ENCODE peak calls at places on chromosome 4, in nine cellular contexts. One of them, this sample, is unnamed.

GRCh38 chr4:3473251-3473942 is 10.3 kb downstream of the DOK7 start:
- DNase-seq in OCI-LY7: no peak
- DNase-seq in K562: no peak
- DNase-seq in NCI-H226: no peak
- DNase-seq in activated naive CD4-positive, alpha-beta T cell: no peak
- DNase-seq in EL: no peak
- DNase-seq in activated CD4-positive, alpha-beta T cell treated with anti-CD3 and anti-CD28 coated beads, Interleukin-2, amount 10 ng/mL, durations not matched to agents 7 days and 5 days: no peak
- DNase-seq in activated B cell treated with CpG ODN at 0.5 μM for 24 hours: no peak
- DNase-seq in NCI-H748 treated with DMSO at 0.1 percent for 48 hours: no peak
- DNase-seq in this sample: no peak

GRCh38 chr4:56908206-56909082 is 744 bp downstream of the REST start:
- DNase-seq in OCI-LY7: peak
- DNase-seq in EL: peak
- DNase-seq in K562: peak
- DNase-seq in activated naive CD4-positive, alpha-beta T cell: peak
- DNase-seq in activated CD4-positive, alpha-beta T cell treated with anti-CD3 and anti-CD28 coated beads, Interleukin-2, amount 10 ng/mL, durations not matched to agents 7 days and 5 days: peak
- DNase-seq in activated B cell treated with CpG ODN at 0.5 μM for 24 hours: peak
- DNase-seq in NCI-H226: peak
- DNase-seq in NCI-H748 treated with DMSO at 0.1 percent for 48 hours: no peak
- DNase-seq in this sample: peak

GRCh38 chr4:154564311-154564710 is 1.5 kb downstream of the FGB start:
- DNase-seq in K562: no peak
- DNase-seq in activated B cell treated with CpG ODN at 0.5 μM for 24 hours: no peak
- DNase-seq in OCI-LY7: no peak
- DNase-seq in NCI-H748 treated with DMSO at 0.1 percent for 48 hours: no peak
- DNase-seq in activated naive CD4-positive, alpha-beta T cell: no peak
- DNase-seq in EL: no peak
- DNase-seq in activated CD4-positive, alpha-beta T cell treated with anti-CD3 and anti-CD28 coated beads, Interleukin-2, amount 10 ng/mL, durations not matched to agents 7 days and 5 days: no peak
- DNase-seq in NCI-H226: no peak
- DNase-seq in this sample: peak

GRCh38 chr4:176436500-176436973 is 116.8 kb downstream of the SPCS3 start:
- DNase-seq in NCI-H226: peak
- DNase-seq in OCI-LY7: peak
- DNase-seq in K562: no peak
- DNase-seq in activated B cell treated with CpG ODN at 0.5 μM for 24 hours: no peak
- DNase-seq in NCI-H748 treated with DMSO at 0.1 percent for 48 hours: no peak
- DNase-seq in EL: peak
- DNase-seq in activated naive CD4-positive, alpha-beta T cell: no peak
- DNase-seq in activated CD4-positive, alpha-beta T cell treated with anti-CD3 and anti-CD28 coated beads, Interleukin-2, amount 10 ng/mL, durations not matched to agents 7 days and 5 days: no peak
- DNase-seq in this sample: peak

GRCh38 chr4:181272427-181272826 is 970.8 kb upstream of the TENM3 start:
- DNase-seq in NCI-H748 treated with DMSO at 0.1 percent for 48 hours: no peak
- DNase-seq in K562: no peak
- DNase-seq in NCI-H226: no peak
- DNase-seq in activated naive CD4-positive, alpha-beta T cell: no peak
- DNase-seq in activated CD4-positive, alpha-beta T cell treated with anti-CD3 and anti-CD28 coated beads, Interleukin-2, amount 10 ng/mL, durations not matched to agents 7 days and 5 days: no peak
- DNase-seq in OCI-LY7: no peak
- DNase-seq in activated B cell treated with CpG ODN at 0.5 μM for 24 hours: no peak
- DNase-seq in EL: no peak
- DNase-seq in this sample: no peak

GRCh38 chr4:70703695-70704332 is 15.5 kb downstream of the UTP3 start:
- DNase-seq in OCI-LY7: peak
- DNase-seq in K562: peak
- DNase-seq in NCI-H748 treated with DMSO at 0.1 percent for 48 hours: peak
- DNase-seq in NCI-H226: no peak
- DNase-seq in activated B cell treated with CpG ODN at 0.5 μM for 24 hours: no peak
- DNase-seq in EL: peak
- DNase-seq in activated naive CD4-positive, alpha-beta T cell: no peak
- DNase-seq in activated CD4-positive, alpha-beta T cell treated with anti-CD3 and anti-CD28 coated beads, Interleukin-2, amount 10 ng/mL, durations not matched to agents 7 days and 5 days: no peak
- DNase-seq in this sample: peak

GRCh38 chr4:94390804-94391410 is 48.3 kb upstream of the HPGDS start:
- DNase-seq in activated B cell treated with CpG ODN at 0.5 μM for 24 hours: no peak
- DNase-seq in NCI-H748 treated with DMSO at 0.1 percent for 48 hours: no peak
- DNase-seq in EL: peak
- DNase-seq in NCI-H226: no peak
- DNase-seq in K562: peak
- DNase-seq in activated naive CD4-positive, alpha-beta T cell: no peak
- DNase-seq in OCI-LY7: peak
- DNase-seq in activated CD4-positive, alpha-beta T cell treated with anti-CD3 and anti-CD28 coated beads, Interleukin-2, amount 10 ng/mL, durations not matched to agents 7 days and 5 days: peak
- DNase-seq in this sample: no peak

GRCh38 chr4:113610542-113610941 is 151.0 kb downstream of the CAMK2D start:
- DNase-seq in NCI-H748 treated with DMSO at 0.1 percent for 48 hours: no peak
- DNase-seq in activated naive CD4-positive, alpha-beta T cell: no peak
- DNase-seq in NCI-H226: no peak
- DNase-seq in K562: no peak
- DNase-seq in OCI-LY7: no peak
- DNase-seq in activated B cell treated with CpG ODN at 0.5 μM for 24 hours: no peak
- DNase-seq in EL: no peak
- DNase-seq in activated CD4-positive, alpha-beta T cell treated with anti-CD3 and anti-CD28 coated beads, Interleukin-2, amount 10 ng/mL, durations not matched to agents 7 days and 5 days: no peak
- DNase-seq in this sample: no peak

GRCh38 chr4:7173821-7174220 is 18.5 kb upstream of the SORCS2 start:
- DNase-seq in activated B cell treated with CpG ODN at 0.5 μM for 24 hours: no peak
- DNase-seq in NCI-H226: no peak
- DNase-seq in NCI-H748 treated with DMSO at 0.1 percent for 48 hours: no peak
- DNase-seq in activated CD4-positive, alpha-beta T cell treated with anti-CD3 and anti-CD28 coated beads, Interleukin-2, amount 10 ng/mL, durations not matched to agents 7 days and 5 days: no peak
- DNase-seq in activated naive CD4-positive, alpha-beta T cell: no peak
- DNase-seq in K562: no peak
- DNase-seq in EL: no peak
- DNase-seq in OCI-LY7: no peak
- DNase-seq in this sample: no peak

GRCh38 chr4:47068986-47069385 is 37.6 kb downstream of the GABRB1 start:
- DNase-seq in NCI-H226: peak
- DNase-seq in activated naive CD4-positive, alpha-beta T cell: no peak
- DNase-seq in activated CD4-positive, alpha-beta T cell treated with anti-CD3 and anti-CD28 coated beads, Interleukin-2, amount 10 ng/mL, durations not matched to agents 7 days and 5 days: no peak
- DNase-seq in K562: no peak
- DNase-seq in activated B cell treated with CpG ODN at 0.5 μM for 24 hours: no peak
- DNase-seq in OCI-LY7: no peak
- DNase-seq in EL: no peak
- DNase-seq in NCI-H748 treated with DMSO at 0.1 percent for 48 hours: no peak
- DNase-seq in this sample: no peak

GRCh38 chr4:38365748-38366310 is 298.2 kb upstream of the KLF3 start:
- DNase-seq in NCI-H748 treated with DMSO at 0.1 percent for 48 hours: peak
- DNase-seq in K562: peak
- DNase-seq in EL: no peak
- DNase-seq in OCI-LY7: no peak
- DNase-seq in activated B cell treated with CpG ODN at 0.5 μM for 24 hours: no peak
- DNase-seq in activated naive CD4-positive, alpha-beta T cell: no peak
- DNase-seq in NCI-H226: no peak
- DNase-seq in activated CD4-positive, alpha-beta T cell treated with anti-CD3 and anti-CD28 coated beads, Interleukin-2, amount 10 ng/mL, durations not matched to agents 7 days and 5 days: no peak
- DNase-seq in this sample: no peak

GRCh38 chr4:183241322-183241640 is 78.8 kb downstream of the CLDN22 start:
- DNase-seq in OCI-LY7: no peak
- DNase-seq in activated B cell treated with CpG ODN at 0.5 μM for 24 hours: no peak
- DNase-seq in NCI-H226: no peak
- DNase-seq in EL: peak
- DNase-seq in NCI-H748 treated with DMSO at 0.1 percent for 48 hours: no peak
- DNase-seq in activated naive CD4-positive, alpha-beta T cell: no peak
- DNase-seq in K562: peak
- DNase-seq in activated CD4-positive, alpha-beta T cell treated with anti-CD3 and anti-CD28 coated beads, Interleukin-2, amount 10 ng/mL, durations not matched to agents 7 days and 5 days: no peak
- DNase-seq in this sample: peak

GRCh38 chr4:101187837-101188236 is 159.5 kb downstream of the PPP3CA start:
- DNase-seq in K562: no peak
- DNase-seq in activated CD4-positive, alpha-beta T cell treated with anti-CD3 and anti-CD28 coated beads, Interleukin-2, amount 10 ng/mL, durations not matched to agents 7 days and 5 days: no peak
- DNase-seq in NCI-H226: no peak
- DNase-seq in NCI-H748 treated with DMSO at 0.1 percent for 48 hours: no peak
- DNase-seq in EL: no peak
- DNase-seq in OCI-LY7: peak
- DNase-seq in activated naive CD4-positive, alpha-beta T cell: no peak
- DNase-seq in activated B cell treated with CpG ODN at 0.5 μM for 24 hours: no peak
- DNase-seq in this sample: no peak

GRCh38 chr4:13306356-13306755 is 177.8 kb downstream of the RAB28 start:
- DNase-seq in activated CD4-positive, alpha-beta T cell treated with anti-CD3 and anti-CD28 coated beads, Interleukin-2, amount 10 ng/mL, durations not matched to agents 7 days and 5 days: no peak
- DNase-seq in NCI-H226: no peak
- DNase-seq in EL: no peak
- DNase-seq in activated B cell treated with CpG ODN at 0.5 μM for 24 hours: no peak
- DNase-seq in activated naive CD4-positive, alpha-beta T cell: no peak
- DNase-seq in K562: no peak
- DNase-seq in OCI-LY7: no peak
- DNase-seq in NCI-H748 treated with DMSO at 0.1 percent for 48 hours: no peak
- DNase-seq in this sample: no peak

GRCh38 chr4:13103382-13104015 is 380.6 kb downstream of the RAB28 start:
- DNase-seq in activated naive CD4-positive, alpha-beta T cell: no peak
- DNase-seq in K562: no peak
- DNase-seq in activated CD4-positive, alpha-beta T cell treated with anti-CD3 and anti-CD28 coated beads, Interleukin-2, amount 10 ng/mL, durations not matched to agents 7 days and 5 days: no peak
- DNase-seq in activated B cell treated with CpG ODN at 0.5 μM for 24 hours: no peak
- DNase-seq in NCI-H748 treated with DMSO at 0.1 percent for 48 hours: no peak
- DNase-seq in EL: no peak
- DNase-seq in NCI-H226: no peak
- DNase-seq in OCI-LY7: no peak
- DNase-seq in this sample: no peak

GRCh38 chr4:153241295-153241694 is 37.1 kb downstream of the TRIM2 start:
- DNase-seq in EL: no peak
- DNase-seq in activated naive CD4-positive, alpha-beta T cell: no peak
- DNase-seq in OCI-LY7: no peak
- DNase-seq in activated CD4-positive, alpha-beta T cell treated with anti-CD3 and anti-CD28 coated beads, Interleukin-2, amount 10 ng/mL, durations not matched to agents 7 days and 5 days: no peak
- DNase-seq in activated B cell treated with CpG ODN at 0.5 μM for 24 hours: no peak
- DNase-seq in K562: no peak
- DNase-seq in NCI-H748 treated with DMSO at 0.1 percent for 48 hours: no peak
- DNase-seq in NCI-H226: no peak
- DNase-seq in this sample: no peak

GRCh38 chr4:155799106-155799793 is 40.4 kb downstream of the GUCY1B1 start:
- DNase-seq in K562: no peak
- DNase-seq in activated B cell treated with CpG ODN at 0.5 μM for 24 hours: no peak
- DNase-seq in NCI-H226: no peak
- DNase-seq in activated CD4-positive, alpha-beta T cell treated with anti-CD3 and anti-CD28 coated beads, Interleukin-2, amount 10 ng/mL, durations not matched to agents 7 days and 5 days: no peak
- DNase-seq in OCI-LY7: no peak
- DNase-seq in activated naive CD4-positive, alpha-beta T cell: no peak
- DNase-seq in NCI-H748 treated with DMSO at 0.1 percent for 48 hours: no peak
- DNase-seq in EL: no peak
- DNase-seq in this sample: no peak

GRCh38 chr4:25842229-25842840 is 20.5 kb downstream of the SEL1L3 start:
- DNase-seq in K562: no peak
- DNase-seq in NCI-H226: no peak
- DNase-seq in NCI-H748 treated with DMSO at 0.1 percent for 48 hours: no peak
- DNase-seq in OCI-LY7: peak
- DNase-seq in EL: no peak
- DNase-seq in activated naive CD4-positive, alpha-beta T cell: peak
- DNase-seq in activated CD4-positive, alpha-beta T cell treated with anti-CD3 and anti-CD28 coated beads, Interleukin-2, amount 10 ng/mL, durations not matched to agents 7 days and 5 days: peak
- DNase-seq in activated B cell treated with CpG ODN at 0.5 μM for 24 hours: peak
- DNase-seq in this sample: no peak

GRCh38 chr4:158125325-158125724 is 47.5 kb downstream of the GASK1B start:
- DNase-seq in activated naive CD4-positive, alpha-beta T cell: no peak
- DNase-seq in activated B cell treated with CpG ODN at 0.5 μM for 24 hours: no peak
- DNase-seq in NCI-H226: no peak
- DNase-seq in activated CD4-positive, alpha-beta T cell treated with anti-CD3 and anti-CD28 coated beads, Interleukin-2, amount 10 ng/mL, durations not matched to agents 7 days and 5 days: no peak
- DNase-seq in NCI-H748 treated with DMSO at 0.1 percent for 48 hours: no peak
- DNase-seq in OCI-LY7: no peak
- DNase-seq in EL: no peak
- DNase-seq in K562: no peak
- DNase-seq in this sample: no peak

GRCh38 chr4:159922119-159922518 is 819.2 kb downstream of the RAPGEF2 start:
- DNase-seq in activated naive CD4-positive, alpha-beta T cell: no peak
- DNase-seq in activated CD4-positive, alpha-beta T cell treated with anti-CD3 and anti-CD28 coated beads, Interleukin-2, amount 10 ng/mL, durations not matched to agents 7 days and 5 days: no peak
- DNase-seq in OCI-LY7: no peak
- DNase-seq in EL: no peak
- DNase-seq in NCI-H748 treated with DMSO at 0.1 percent for 48 hours: no peak
- DNase-seq in K562: no peak
- DNase-seq in NCI-H226: no peak
- DNase-seq in activated B cell treated with CpG ODN at 0.5 μM for 24 hours: no peak
- DNase-seq in this sample: no peak

GRCh38 chr4:23084559-23085248 is 392.0 kb downstream of the GBA3 start:
- DNase-seq in activated B cell treated with CpG ODN at 0.5 μM for 24 hours: no peak
- DNase-seq in K562: no peak
- DNase-seq in OCI-LY7: no peak
- DNase-seq in NCI-H748 treated with DMSO at 0.1 percent for 48 hours: no peak
- DNase-seq in NCI-H226: no peak
- DNase-seq in activated CD4-positive, alpha-beta T cell treated with anti-CD3 and anti-CD28 coated beads, Interleukin-2, amount 10 ng/mL, durations not matched to agents 7 days and 5 days: no peak
- DNase-seq in activated naive CD4-positive, alpha-beta T cell: no peak
- DNase-seq in EL: peak
- DNase-seq in this sample: peak

GRCh38 chr4:53629296-53629695 is 38.0 kb upstream of the LNX1 start:
- DNase-seq in NCI-H226: no peak
- DNase-seq in OCI-LY7: no peak
- DNase-seq in activated CD4-positive, alpha-beta T cell treated with anti-CD3 and anti-CD28 coated beads, Interleukin-2, amount 10 ng/mL, durations not matched to agents 7 days and 5 days: no peak
- DNase-seq in K562: no peak
- DNase-seq in NCI-H748 treated with DMSO at 0.1 percent for 48 hours: no peak
- DNase-seq in activated naive CD4-positive, alpha-beta T cell: no peak
- DNase-seq in EL: no peak
- DNase-seq in activated B cell treated with CpG ODN at 0.5 μM for 24 hours: no peak
- DNase-seq in this sample: no peak

This sample was measured in foreskin keratinocyte.